ENCODE peak calls at places on chromosomes 4 and X, in four cellular contexts. One of them, this sample, is unnamed.
A peak's percentile ranks its signal among the peaks of the same experiment; 100 is the strongest.

GRCh38 chrX:635428-636192 is 5.0 kb downstream of the SHOX start:
- DNase-seq in endothelial cell of umbilical vein: no peak
- DNase-seq in K562: no peak
- DNase-seq in keratinocyte: no peak
- DNase-seq in this sample: no peak

GRCh38 chr4:186936496-186937375 is 213.1 kb upstream of the FAT1 start:
- DNase-seq in endothelial cell of umbilical vein: peak; percentile 55
- DNase-seq in K562: no peak
- DNase-seq in keratinocyte: no peak
- DNase-seq in this sample: peak; percentile 88

GRCh38 chrX:8724176-8724757 is 7.7 kb downstream of the ANOS1 start:
- DNase-seq in endothelial cell of umbilical vein: peak; percentile 25
- DNase-seq in K562: peak; percentile 20
- DNase-seq in keratinocyte: no peak
- DNase-seq in this sample: no peak

GRCh38 chr4:71266090-71266794 is 72.6 kb upstream of the SLC4A4 start:
- DNase-seq in endothelial cell of umbilical vein: no peak
- DNase-seq in K562: no peak
- DNase-seq in keratinocyte: no peak
- DNase-seq in this sample: peak; percentile 91

GRCh38 chr4:21307709-21308108 is 607.5 kb downstream of the PACRGL start:
- DNase-seq in endothelial cell of umbilical vein: no peak
- DNase-seq in K562: no peak
- DNase-seq in keratinocyte: no peak
- DNase-seq in this sample: no peak

GRCh38 chrX:130645955-130646583 is 244.3 kb downstream of the RBMX2 start:
- DNase-seq in endothelial cell of umbilical vein: no peak
- DNase-seq in K562: no peak
- DNase-seq in keratinocyte: no peak
- DNase-seq in this sample: no peak

GRCh38 chr4:118684873-118685811 is at the start of gene METTL14:
- DNase-seq in endothelial cell of umbilical vein: peak; percentile 94
- DNase-seq in K562: peak; percentile 96
- DNase-seq in keratinocyte: no peak
- DNase-seq in this sample: peak; percentile 87

GRCh38 chrX:78989349-78989748 is 44.2 kb downstream of the P2RY10 start:
- DNase-seq in endothelial cell of umbilical vein: no peak
- DNase-seq in K562: no peak
- DNase-seq in keratinocyte: no peak
- DNase-seq in this sample: no peak

GRCh38 chrX:54076903-54077302 is 32.6 kb upstream of the PHF8 start:
- DNase-seq in endothelial cell of umbilical vein: no peak
- DNase-seq in K562: no peak
- DNase-seq in keratinocyte: peak; percentile 36
- DNase-seq in this sample: peak; percentile 60

GRCh38 chr4:25818293-25819240 is 44.2 kb downstream of the SEL1L3 start:
- DNase-seq in endothelial cell of umbilical vein: no peak
- DNase-seq in K562: no peak
- DNase-seq in keratinocyte: no peak
- DNase-seq in this sample: peak; percentile 57

GRCh38 chrX:97326456-97326855 is 442.7 kb downstream of the RPA4 start:
- DNase-seq in endothelial cell of umbilical vein: no peak
- DNase-seq in K562: no peak
- DNase-seq in keratinocyte: no peak
- DNase-seq in this sample: peak; percentile 19

GRCh38 chrX:73126240-73126639 is 46.9 kb upstream of the PABPC1L2A start:
- DNase-seq in endothelial cell of umbilical vein: no peak
- DNase-seq in K562: no peak
- DNase-seq in keratinocyte: no peak
- DNase-seq in this sample: no peak

GRCh38 chr4:60396680-60397079 is 803.4 kb upstream of the ADGRL3 start:
- DNase-seq in endothelial cell of umbilical vein: no peak
- DNase-seq in K562: no peak
- DNase-seq in keratinocyte: no peak
- DNase-seq in this sample: no peak

GRCh38 chr4:185020863-185021761 is 2.8 kb downstream of the HELT start:
- DNase-seq in endothelial cell of umbilical vein: no peak
- DNase-seq in K562: no peak
- DNase-seq in keratinocyte: no peak
- DNase-seq in this sample: no peak

GRCh38 chrX:26557691-26558321 is 341.8 kb downstream of the MAGEB5 start:
- DNase-seq in endothelial cell of umbilical vein: no peak
- DNase-seq in K562: no peak
- DNase-seq in keratinocyte: no peak
- DNase-seq in this sample: no peak

GRCh38 chrX:135481696-135482179 is 38.7 kb upstream of the INTS6L start:
- DNase-seq in endothelial cell of umbilical vein: no peak
- DNase-seq in K562: no peak
- DNase-seq in keratinocyte: no peak
- DNase-seq in this sample: no peak

GRCh38 chrX:43106009-43106408 is 328.0 kb upstream of the PPP1R2C start:
- DNase-seq in endothelial cell of umbilical vein: no peak
- DNase-seq in K562: no peak
- DNase-seq in keratinocyte: no peak
- DNase-seq in this sample: no peak
- H3K9me1 ChIP-seq in endothelial cell of umbilical vein: no peaks in the 10 kb centered on the region
- H3K9me1 ChIP-seq in K562: no peaks in the 10 kb centered on the region
- H3K9me1 ChIP-seq in keratinocyte: no peaks in the 10 kb centered on the region
- H3K9me1 ChIP-seq in this sample: no peaks in the 10 kb centered on the region

DNA sequence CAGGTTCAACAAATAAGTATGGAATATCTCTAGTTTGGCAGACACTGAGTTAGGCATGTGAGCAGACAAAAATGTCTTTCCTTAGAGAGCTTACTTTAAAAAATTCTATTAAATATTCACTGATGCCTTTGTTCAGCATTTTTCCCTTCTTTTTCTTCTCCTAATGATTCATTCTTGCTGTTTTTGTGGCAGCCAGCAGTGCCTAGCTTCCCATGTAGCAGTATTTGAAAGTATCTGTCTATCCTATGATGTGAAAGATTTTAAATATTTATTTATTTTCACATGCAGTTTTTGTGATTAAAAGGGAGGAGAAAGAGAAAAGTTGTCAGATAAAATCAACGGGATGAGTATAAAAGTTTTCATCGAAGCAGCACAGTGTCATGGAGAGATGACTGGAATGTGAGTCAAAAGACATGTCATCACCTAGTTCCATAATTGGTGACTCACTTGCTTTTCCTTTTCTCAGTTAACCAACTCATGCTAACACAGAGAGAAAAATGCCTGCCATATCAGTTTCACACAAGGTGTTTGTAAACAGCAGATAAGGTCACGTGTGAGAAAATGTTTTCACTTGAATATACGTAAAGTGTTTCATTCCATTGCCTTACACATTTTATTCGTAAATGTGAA is 69.8 kb downstream of the BMPR1B start:
- DNase-seq in endothelial cell of umbilical vein: peak; percentile 90
- DNase-seq in K562: peak; percentile 18
- DNase-seq in keratinocyte: peak; percentile 80
- DNase-seq in this sample: peak; percentile 92
- H3K9me1 ChIP-seq in endothelial cell of umbilical vein: no peaks in the 10 kb centered on the region
- H3K9me1 ChIP-seq in K562: no peaks in the 10 kb centered on the region
- H3K9me1 ChIP-seq in keratinocyte: no peaks in the 10 kb centered on the region
- H3K9me1 ChIP-seq in this sample: peaks cover 3% of the 10 kb centered on the region

DNA sequence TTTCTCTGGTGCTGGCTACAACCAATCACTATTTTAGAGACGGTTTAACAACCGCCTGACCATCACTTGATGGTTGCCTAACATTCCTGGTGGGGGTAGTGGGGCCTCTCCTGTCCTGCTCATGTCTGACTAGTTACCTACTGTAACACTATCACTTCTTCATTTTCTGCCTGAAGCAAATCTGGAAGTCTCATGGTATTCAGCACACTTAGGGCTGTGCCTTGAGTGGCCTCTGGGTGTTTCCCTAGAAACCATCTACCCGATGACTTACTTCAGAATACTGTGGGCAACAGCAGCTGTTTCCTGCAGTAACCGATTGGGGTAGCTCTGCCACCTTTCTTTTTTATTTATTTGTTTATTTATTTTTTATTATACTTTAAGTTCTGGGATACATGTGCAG is 880.1 kb upstream of the INTU start:
- DNase-seq in endothelial cell of umbilical vein: no peak
- DNase-seq in K562: no peak
- DNase-seq in keratinocyte: no peak
- DNase-seq in this sample: no peak
- H3K9me1 ChIP-seq in endothelial cell of umbilical vein: no peaks in the 10 kb centered on the region
- H3K9me1 ChIP-seq in K562: no peaks in the 10 kb centered on the region
- H3K9me1 ChIP-seq in keratinocyte: no peaks in the 10 kb centered on the region
- H3K9me1 ChIP-seq in this sample: no peaks in the 10 kb centered on the region

GRCh38 chr4:113884655-113885054 is 94.8 kb downstream of the ARSJ start:
- DNase-seq in endothelial cell of umbilical vein: no peak
- DNase-seq in K562: no peak
- DNase-seq in keratinocyte: no peak
- DNase-seq in this sample: no peak
- H3K9me1 ChIP-seq in endothelial cell of umbilical vein: no peaks in the 10 kb centered on the region
- H3K9me1 ChIP-seq in K562: no peaks in the 10 kb centered on the region
- H3K9me1 ChIP-seq in keratinocyte: no peaks in the 10 kb centered on the region
- H3K9me1 ChIP-seq in this sample: peaks cover 4% of the 10 kb centered on the region